ENCODE peak calls at places on chromosome 1, in ten cellular contexts. X, E, F, C, L, D, Q, I, S and Y are unnamed samples.
A peak's percentile ranks its signal among the peaks of the same experiment; 100 is the strongest.

GRCh38 chr1:52191395-52191965 is 49.6 kb downstream of the ZFYVE9 start:
- DNase-seq in E (no peak), C (no peak), Q (no peak), I (no peak), S (no peak), L (no peak), D (no peak), X (no peak), F (no peak), Y (no peak)

GRCh38 chr1:19450811-19451564 is 34.4 kb downstream of the CAPZB start:
- DNase-seq in C (peak; percentile 85), S (no peak), E (no peak), I (peak; percentile 99), Q (peak; percentile 91), D (no peak), X (peak; percentile 83), F (peak; percentile 24), L (peak; percentile 99), Y (no peak)

GRCh38 chr1:93908394-93909145 is 660 bp downstream of the GCLM start:
- DNase-seq in S (peak; percentile 39), F (no peak), Q (no peak), L (peak; percentile 56), I (peak; percentile 19), E (no peak), C (no peak), D (peak; percentile 34), X (peak; percentile 60), Y (no peak)

GRCh38 chr1:178579095-178579494 is 66.2 kb downstream of the TEX35 start:
- DNase-seq in D (no peak), F (no peak), I (no peak), X (no peak), Q (no peak), C (no peak), S (no peak), L (no peak), E (no peak), Y (no peak)

GRCh38 chr1:209768354-209768774 is 12.5 kb downstream of the TRAF3IP3 start:
- DNase-seq in D (peak; percentile 77), I (no peak), X (no peak), E (no peak), F (no peak), C (no peak), L (no peak), Q (no peak), S (no peak), Y (peak; percentile 88)

GRCh38 chr1:43009274-43009673 is 50.6 kb upstream of the SLC2A1 start:
- DNase-seq in E (no peak), I (no peak), L (no peak), C (no peak), S (no peak), Q (no peak), X (no peak), D (no peak), F (no peak), Y (no peak)

GRCh38 chr1:37808369-37809319 is 636 bp upstream of the YRDC start:
- DNase-seq in F (peak; percentile 70), L (peak; percentile 79), E (peak; percentile 58), D (no peak), Q (no peak), I (peak; percentile 80), S (peak; percentile 73), X (peak; percentile 84), C (no peak), Y (no peak)

GRCh38 chr1:56644941-56645662 is at the start of gene PRKAA2:
- DNase-seq in D (peak; percentile 9), F (peak; percentile 2), X (peak; percentile 21), I (peak; percentile 19), E (peak; percentile 49), C (no peak), Q (no peak), S (peak; percentile 75), L (peak; percentile 46), Y (no peak)

GRCh38 chr1:231860221-231861088 is 233.9 kb downstream of the DISC1 start:
- DNase-seq in C (no peak), I (no peak), E (no peak), X (no peak), Q (no peak), F (no peak), S (no peak), D (no peak), L (no peak), Y (no peak)

GRCh38 chr1:234206651-234207284 is 166.5 kb upstream of the COA6 start:
- DNase-seq in D (no peak), X (peak; percentile 79), F (no peak), C (no peak), L (peak; percentile 97), I (peak; percentile 98), E (no peak), S (no peak), Q (peak; percentile 31), Y (no peak)

GRCh38 chr1:23322770-23323169 is 21.3 kb downstream of the HNRNPR start:
- DNase-seq in C (no peak), L (no peak), F (no peak), E (no peak), Q (no peak), S (no peak), D (no peak), X (no peak), I (no peak), Y (no peak)

GRCh38 chr1:203043830-203044545 is 17.7 kb downstream of the PPFIA4 start:
- DNase-seq in L (no peak), D (no peak), I (no peak), Q (no peak), E (no peak), S (no peak), X (no peak), C (no peak), F (no peak), Y (no peak)

GRCh38 chr1:71587961-71588360 is 507.1 kb upstream of the ZRANB2 start:
- DNase-seq in F (no peak), E (peak; percentile 21), Q (no peak), S (no peak), L (no peak), X (no peak), C (peak; percentile 10), I (no peak), D (no peak), Y (no peak)

GRCh38 chr1:25799758-25800537 is at the start of gene SELENON:
- DNase-seq in Q (no peak), I (peak; percentile 71), F (no peak), D (no peak), X (peak; percentile 48), L (peak; percentile 50), C (no peak), E (peak; percentile 10), S (peak; percentile 71), Y (no peak)

GRCh38 chr1:111615874-111616715 is 3.5 kb upstream of the RAP1A start:
- DNase-seq in C (no peak), Q (no peak), X (no peak), D (peak; percentile 65), S (no peak), I (peak; percentile 16), E (no peak), L (peak; percentile 14), F (no peak), Y (peak; percentile 78)

GRCh38 chr1:14650951-14651350 is 52.5 kb downstream of the KAZN start:
- DNase-seq in L (no peak), C (no peak), Q (no peak), X (no peak), E (no peak), I (no peak), S (no peak), D (no peak), F (no peak), Y (no peak)

GRCh38 chr1:89987170-89987819 is 7.6 kb upstream of the ZNF326 start:
- DNase-seq in Q (no peak), D (peak; percentile 24), L (peak; percentile 77), I (peak; percentile 69), F (no peak), E (peak; percentile 68), X (peak; percentile 48), C (no peak), S (peak; percentile 71), Y (peak; percentile 57)

GRCh38 chr1:155086856-155087535 is 8.4 kb downstream of the EFNA3 start:
- DNase-seq in I (no peak), X (no peak), Q (no peak), C (no peak), L (no peak), F (no peak), E (no peak), S (no peak), D (no peak), Y (no peak)

GRCh38 chr1:157993179-157994080 is at the start of gene KIRREL1:
- DNase-seq in S (peak; percentile 72), I (peak; percentile 77), Q (no peak), X (peak; percentile 71), C (no peak), D (no peak), E (no peak), F (no peak), L (peak; percentile 69), Y (no peak)

GRCh38 chr1:109040627-109041613 is 982 bp downstream of the WDR47 start:
- DNase-seq in D (peak; percentile 12), Q (no peak), X (peak; percentile 16), I (peak; percentile 34), E (no peak), F (no peak), C (no peak), S (peak; percentile 37), L (peak; percentile 42), Y (no peak)

GRCh38 chr1:27963393-27963792 is 3.6 kb downstream of the XKR8 start:
- DNase-seq in I (no peak), X (no peak), D (no peak), S (no peak), Q (no peak), F (no peak), E (no peak), C (no peak), L (no peak), Y (no peak)

GRCh38 chr1:20008391-20008841 is 29.0 kb upstream of the PLA2G2A start:
- DNase-seq in F (no peak), E (no peak), D (no peak), X (peak; percentile 83), Q (peak; percentile 21), S (no peak), C (no peak), I (peak; percentile 56), L (peak; percentile 43), Y (no peak)

GRCh38 chr1:31669433-31669785 is 24.7 kb upstream of the PEF1 start:
- DNase-seq in E (no peak), D (no peak), C (no peak), Q (no peak), L (no peak), F (no peak), X (no peak), I (no peak), S (no peak), Y (no peak)

GRCh38 chr1:20449736-20450311 is 36.2 kb downstream of the CAMK2N1 start:
- DNase-seq in C (no peak), Q (no peak), I (peak; percentile 63), S (no peak), L (no peak), D (no peak), F (no peak), E (no peak), X (no peak), Y (no peak)

GRCh38 chr1:5637171-5637570 is 355.1 kb downstream of the NPHP4 start:
- DNase-seq in C (no peak), D (no peak), F (no peak), X (no peak), E (no peak), S (no peak), Q (no peak), L (peak; percentile 20), I (peak; percentile 10), Y (no peak)

GRCh38 chr1:17248781-17249180 is at the start of gene PADI3:
- DNase-seq in X (no peak), E (no peak), C (no peak), L (no peak), I (peak; percentile 41), Q (no peak), S (no peak), F (no peak), D (no peak), Y (no peak)

GRCh38 chr1:1371741-1372711 is 3.0 kb downstream of the AURKAIP1 start:
- DNase-seq in E (peak; percentile 16), C (no peak), F (no peak), S (peak; percentile 78), I (peak; percentile 55), L (peak; percentile 38), D (peak; percentile 65), X (peak; percentile 64), Q (no peak), Y (no peak)

GRCh38 chr1:9731051-9731537 is 79.6 kb downstream of the PIK3CD start:
- DNase-seq in D (no peak), E (no peak), X (no peak), C (no peak), S (no peak), Q (no peak), I (no peak), L (no peak), F (no peak), Y (no peak)